ENCODE peak calls at places on chromosomes 4 and X, in nine cellular contexts. U is tibial nerve, J is MM.1S, I is mucosa of descending colon, X is SK-N-SH, W is ovary, F is spleen, M is K562, E is testis. N is an unnamed sample.

GRCh38 chrX:87064522-87064921 is 453.1 kb upstream of the KLHL4 start:
- DNase-seq in U (no peak), J (no peak), I (no peak), X (no peak), W (no peak), F (no peak), M (no peak), E (no peak), N (no peak)

GRCh38 chr4:165048170-165048569 is 5.5 kb upstream of the TRIM75 start:
- DNase-seq in U (no peak), J (no peak), I (no peak), X (no peak), W (no peak), F (no peak), M (no peak), E (no peak), N (no peak)

GRCh38 chrX:26788402-26788998 is 572.5 kb downstream of the MAGEB5 start:
- DNase-seq in U (no peak), J (no peak), I (no peak), X (no peak), W (no peak), F (no peak), M (no peak), E (no peak), N (no peak)

GRCh38 chrX:69285401-69285871 is 120.2 kb upstream of the PJA1 start:
- DNase-seq in U (peak), J (no peak), I (no peak), X (peak), W (peak), F (no peak), M (no peak), E (peak), N (no peak)

GRCh38 chr4:140281828-140282227 is 91.6 kb upstream of the SCOC start:
- DNase-seq in U (no peak), J (no peak), I (no peak), X (no peak), W (no peak), F (no peak), M (no peak), E (no peak), N (no peak)

GRCh38 chr4:117800636-117801035 is 233.7 kb upstream of the NDST3 start:
- DNase-seq in U (no peak), J (no peak), I (no peak), X (no peak), W (no peak), F (no peak), M (no peak), E (no peak), N (no peak)

GRCh38 chr4:53478671-53479456 is 101.4 kb downstream of the FIP1L1 start:
- DNase-seq in U (no peak), J (no peak), I (no peak), X (no peak), W (no peak), F (no peak), M (peak), E (no peak), N (no peak)

GRCh38 chr4:132934901-132935300 is 214.2 kb upstream of the PCDH10 start:
- DNase-seq in U (no peak), J (no peak), I (no peak), X (no peak), W (no peak), F (no peak), M (no peak), E (no peak), N (no peak)

GRCh38 chr4:186161138-186161537 is 30.2 kb upstream of the CYP4V2 start:
- DNase-seq in U (no peak), J (peak), I (no peak), X (no peak), W (no peak), F (no peak), M (no peak), E (no peak), N (no peak)

GRCh38 chr4:101349346-101350064 is 2.2 kb upstream of the PPP3CA start:
- DNase-seq in U (peak), J (no peak), I (peak), X (peak), W (peak), F (no peak), M (no peak), E (peak), N (no peak)

GRCh38 chr4:40283968-40284367 is 51.2 kb upstream of the CHRNA9 start:
- DNase-seq in U (no peak), J (no peak), I (peak), X (no peak), W (no peak), F (peak), M (peak), E (no peak), N (no peak)

GRCh38 chrX:16601885-16602284 is 48.1 kb upstream of the S100G start:
- DNase-seq in U (no peak), J (no peak), I (no peak), X (no peak), W (no peak), F (no peak), M (no peak), E (no peak), N (no peak)

GRCh38 chrX:54909941-54910340 is 10.7 kb upstream of the TRO start:
- DNase-seq in U (no peak), J (no peak), I (no peak), X (no peak), W (no peak), F (no peak), M (no peak), E (no peak), N (no peak)

GRCh38 chrX:72301781-72302180 is 3.9 kb downstream of the CITED1 start:
- DNase-seq in U (no peak), J (no peak), I (no peak), X (no peak), W (no peak), F (no peak), M (no peak), E (no peak), N (no peak)

GRCh38 chr4:152843476-152844107 is 63.8 kb downstream of the ARFIP1 start:
- DNase-seq in U (no peak), J (no peak), I (peak), X (no peak), W (no peak), F (no peak), M (no peak), E (no peak), N (no peak)

GRCh38 chr4:154928640-154929257 is 147.7 kb downstream of the RBM46 start:
- DNase-seq in U (no peak), J (no peak), I (no peak), X (peak), W (no peak), F (no peak), M (peak), E (peak), N (no peak)

GRCh38 chrX:24259544-24260240 is 54.2 kb downstream of the SUPT20HL2 start:
- DNase-seq in U (no peak), J (peak), I (no peak), X (peak), W (no peak), F (no peak), M (peak), E (peak), N (no peak)

GRCh38 chrX:113522814-113523213 is 682.2 kb upstream of the AMOT start:
- DNase-seq in U (no peak), J (no peak), I (no peak), X (no peak), W (no peak), F (no peak), M (no peak), E (no peak), N (no peak)

GRCh38 chr4:2364654-2365053 is 53.8 kb downstream of the ZFYVE28 start:
- DNase-seq in U (no peak), J (no peak), I (peak), X (no peak), W (peak), F (peak), M (peak), E (peak), N (no peak)

GRCh38 chrX:97158270-97158669 is 274.6 kb downstream of the RPA4 start:
- DNase-seq in U (no peak), J (no peak), I (no peak), X (no peak), W (no peak), F (no peak), M (no peak), E (no peak), N (no peak)

GRCh38 chrX:12721042-12721441 is 70.2 kb upstream of the PRPS2 start:
- DNase-seq in U (no peak), J (no peak), I (no peak), X (no peak), W (no peak), F (no peak), M (peak), E (no peak), N (no peak)

GRCh38 chrX:720858-721257 is 90.3 kb downstream of the SHOX start:
- DNase-seq in U (no peak), J (no peak), I (no peak), X (no peak), W (no peak), F (no peak), M (no peak), E (no peak), N (no peak)

DNA sequence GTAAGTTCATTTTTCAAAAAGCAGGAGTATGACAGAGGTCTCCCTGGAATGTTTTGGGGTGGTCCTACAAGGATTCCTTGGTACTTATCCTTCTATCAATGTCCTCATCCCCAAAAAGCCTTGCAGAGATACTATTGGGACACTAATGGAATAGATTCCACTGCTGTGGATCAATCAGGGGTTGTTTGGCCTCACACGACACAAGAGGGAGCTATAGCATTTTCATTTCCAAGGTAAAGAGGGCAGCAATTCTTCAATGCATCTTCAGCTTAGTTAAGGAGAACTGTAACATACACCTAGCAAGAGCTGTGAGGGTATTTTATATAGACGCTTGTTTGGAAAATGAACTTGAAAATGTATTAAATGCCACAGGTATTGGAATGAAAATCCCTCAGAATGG is 50.9 kb downstream of the USP26 start:
- DNase-seq in U (no peak), J (peak), I (no peak), X (no peak), W (no peak), F (no peak), M (peak), E (no peak), N (no peak)
- TF ChIP-seq CTCF in U (no peak), J (no peak), I (no peak), X (no peak), W (no peak), F (no peak), M (no peak), E (no peak), N (no peak)

GRCh38 chrX:120260369-120260768 is 9.8 kb downstream of the ZBTB33 start:
- DNase-seq in U (no peak), J (peak), I (no peak), X (no peak), W (no peak), F (no peak), M (no peak), E (no peak), N (no peak)
- TF ChIP-seq CTCF in U (no peak), J (no peak), I (no peak), X (no peak), W (no peak), F (no peak), M (no peak), E (no peak), N (no peak)

DNA sequence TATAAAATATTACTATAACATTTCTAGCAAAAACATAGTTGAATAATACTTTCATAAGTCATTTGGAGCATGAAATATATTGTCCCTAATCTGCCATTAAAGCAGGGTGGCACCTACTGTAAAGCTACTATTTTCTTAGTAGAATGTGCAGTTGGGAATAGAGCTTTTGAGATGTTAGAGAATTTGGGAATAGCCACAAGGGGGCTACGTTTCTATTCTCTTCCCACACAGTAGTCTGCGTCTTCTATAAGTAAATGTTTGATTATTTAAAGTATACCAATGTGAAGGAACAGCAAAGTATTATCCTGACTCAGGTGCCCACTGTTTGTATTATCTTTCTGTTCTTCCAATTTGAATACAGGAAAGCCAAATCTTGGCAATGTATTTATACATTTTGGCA is 323.2 kb upstream of the GIMD1 start:
- DNase-seq in U (no peak), J (no peak), I (no peak), X (peak), W (no peak), F (no peak), M (no peak), E (no peak), N (no peak)
- TF ChIP-seq CTCF in U (no peak), J (no peak), I (no peak), X (peak), W (no peak), F (no peak), M (no peak), E (no peak), N (no peak)

DNA sequence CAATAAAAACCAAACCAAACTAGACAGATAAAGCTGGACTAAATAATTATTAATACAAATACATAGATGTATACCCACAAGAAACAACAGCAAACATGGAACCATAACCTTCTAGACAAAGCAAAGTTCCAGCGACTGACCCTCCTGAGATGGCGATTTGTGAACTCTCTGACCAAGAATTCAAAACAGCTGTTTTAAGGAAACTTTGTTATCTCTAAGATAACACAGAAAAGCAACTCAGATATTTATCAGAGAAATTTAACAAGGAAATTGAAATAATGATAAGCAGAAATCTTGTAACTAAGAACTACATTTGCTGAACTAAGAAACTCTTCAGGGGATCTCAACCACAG is 23.4 kb upstream of the MTHFD2L start:
- DNase-seq in U (no peak), J (no peak), I (no peak), X (no peak), W (no peak), F (no peak), M (no peak), E (no peak), N (no peak)
- TF ChIP-seq CTCF in U (no peak), J (no peak), I (peak), X (no peak), W (no peak), F (no peak), M (no peak), E (no peak), N (peak)

GRCh38 chr4:21879187-21879586 is 69.4 kb downstream of the KCNIP4 start:
- DNase-seq in U (no peak), J (no peak), I (no peak), X (no peak), W (no peak), F (no peak), M (no peak), E (no peak), N (no peak)
- TF ChIP-seq CTCF in U (no peak), J (no peak), I (no peak), X (peak), W (no peak), F (no peak), M (no peak), E (no peak), N (no peak)

GRCh38 chrX:119539872-119540271 is 25.3 kb downstream of the STEEP1 start:
- DNase-seq in U (no peak), J (no peak), I (no peak), X (no peak), W (no peak), F (no peak), M (peak), E (no peak), N (no peak)
- TF ChIP-seq CTCF in U (no peak), J (no peak), I (no peak), X (peak), W (no peak), F (no peak), M (peak), E (no peak), N (no peak)

N was measured in upper lobe of left lung.